ENCODE peak calls at places on chromosomes 16 and 17, in eight cellular contexts. One of them, this sample, is unnamed.

GRCh38 chr16:60217787-60218186 is 1483.7 kb upstream of the GOT2 start:
- DNase-seq in Peyer's patch: no peak
- DNase-seq in thyroid gland: no peak
- DNase-seq in ovary: no peak
- DNase-seq in adrenal gland: no peak
- DNase-seq in A549: no peak
- DNase-seq in body of pancreas: no peak
- DNase-seq in right lobe of liver: no peak
- DNase-seq in this sample: no peak

GRCh38 chr16:20899503-20900298 is 457 bp downstream of the DCUN1D3 start:
- DNase-seq in Peyer's patch: no peak
- DNase-seq in thyroid gland: no peak
- DNase-seq in ovary: no peak
- DNase-seq in adrenal gland: peak
- DNase-seq in A549: peak
- DNase-seq in body of pancreas: no peak
- DNase-seq in right lobe of liver: peak
- DNase-seq in this sample: peak

GRCh38 chr17:31248986-31249385 is 48.1 kb downstream of the OMG start:
- DNase-seq in Peyer's patch: no peak
- DNase-seq in thyroid gland: no peak
- DNase-seq in ovary: no peak
- DNase-seq in adrenal gland: no peak
- DNase-seq in A549: no peak
- DNase-seq in body of pancreas: no peak
- DNase-seq in right lobe of liver: no peak
- DNase-seq in this sample: no peak

GRCh38 chr17:32503251-32504165 is 16.7 kb downstream of the CDK5R1 start:
- DNase-seq in Peyer's patch: peak
- DNase-seq in thyroid gland: no peak
- DNase-seq in ovary: no peak
- DNase-seq in adrenal gland: no peak
- DNase-seq in A549: no peak
- DNase-seq in body of pancreas: no peak
- DNase-seq in right lobe of liver: no peak
- DNase-seq in this sample: no peak

GRCh38 chr16:57529324-57530103 is 6.9 kb downstream of the CCDC102A start:
- DNase-seq in Peyer's patch: no peak
- DNase-seq in thyroid gland: no peak
- DNase-seq in ovary: peak
- DNase-seq in adrenal gland: no peak
- DNase-seq in A549: no peak
- DNase-seq in body of pancreas: no peak
- DNase-seq in right lobe of liver: peak
- DNase-seq in this sample: no peak

GRCh38 chr17:71115669-71115972 is 946.3 kb downstream of the KCNJ2 start:
- DNase-seq in Peyer's patch: no peak
- DNase-seq in thyroid gland: no peak
- DNase-seq in ovary: no peak
- DNase-seq in adrenal gland: no peak
- DNase-seq in A549: no peak
- DNase-seq in body of pancreas: no peak
- DNase-seq in right lobe of liver: no peak
- DNase-seq in this sample: no peak

GRCh38 chr17:66829386-66829864 is 5.5 kb upstream of the CACNG5 start:
- DNase-seq in Peyer's patch: no peak
- DNase-seq in thyroid gland: peak
- DNase-seq in ovary: peak
- DNase-seq in adrenal gland: peak
- DNase-seq in A549: peak
- DNase-seq in body of pancreas: peak
- DNase-seq in right lobe of liver: no peak
- DNase-seq in this sample: peak

GRCh38 chr16:15404792-15405191 is 9.2 kb downstream of the MPV17L start:
- DNase-seq in Peyer's patch: no peak
- DNase-seq in thyroid gland: no peak
- DNase-seq in ovary: peak
- DNase-seq in adrenal gland: no peak
- DNase-seq in A549: peak
- DNase-seq in body of pancreas: no peak
- DNase-seq in right lobe of liver: peak
- DNase-seq in this sample: peak

GRCh38 chr16:73288435-73288834 is 240.5 kb upstream of the ZFHX3 start:
- DNase-seq in Peyer's patch: no peak
- DNase-seq in thyroid gland: no peak
- DNase-seq in ovary: no peak
- DNase-seq in adrenal gland: no peak
- DNase-seq in A549: no peak
- DNase-seq in body of pancreas: no peak
- DNase-seq in right lobe of liver: no peak
- DNase-seq in this sample: no peak

GRCh38 chr17:39631403-39631802 is 4.7 kb downstream of the PPP1R1B start:
- DNase-seq in Peyer's patch: no peak
- DNase-seq in thyroid gland: no peak
- DNase-seq in ovary: no peak
- DNase-seq in adrenal gland: no peak
- DNase-seq in A549: no peak
- DNase-seq in body of pancreas: peak
- DNase-seq in right lobe of liver: no peak
- DNase-seq in this sample: no peak

GRCh38 chr16:69311533-69312388 is 611 bp downstream of the VPS4A start:
- DNase-seq in Peyer's patch: peak
- DNase-seq in thyroid gland: peak
- DNase-seq in ovary: no peak
- DNase-seq in adrenal gland: no peak
- DNase-seq in A549: peak
- DNase-seq in body of pancreas: peak
- DNase-seq in right lobe of liver: peak
- DNase-seq in this sample: peak

GRCh38 chr16:49822649-49823370 is 33.1 kb downstream of the ZNF423 start:
- DNase-seq in Peyer's patch: no peak
- DNase-seq in thyroid gland: no peak
- DNase-seq in ovary: no peak
- DNase-seq in adrenal gland: no peak
- DNase-seq in A549: no peak
- DNase-seq in body of pancreas: no peak
- DNase-seq in right lobe of liver: no peak
- DNase-seq in this sample: no peak

DNA sequence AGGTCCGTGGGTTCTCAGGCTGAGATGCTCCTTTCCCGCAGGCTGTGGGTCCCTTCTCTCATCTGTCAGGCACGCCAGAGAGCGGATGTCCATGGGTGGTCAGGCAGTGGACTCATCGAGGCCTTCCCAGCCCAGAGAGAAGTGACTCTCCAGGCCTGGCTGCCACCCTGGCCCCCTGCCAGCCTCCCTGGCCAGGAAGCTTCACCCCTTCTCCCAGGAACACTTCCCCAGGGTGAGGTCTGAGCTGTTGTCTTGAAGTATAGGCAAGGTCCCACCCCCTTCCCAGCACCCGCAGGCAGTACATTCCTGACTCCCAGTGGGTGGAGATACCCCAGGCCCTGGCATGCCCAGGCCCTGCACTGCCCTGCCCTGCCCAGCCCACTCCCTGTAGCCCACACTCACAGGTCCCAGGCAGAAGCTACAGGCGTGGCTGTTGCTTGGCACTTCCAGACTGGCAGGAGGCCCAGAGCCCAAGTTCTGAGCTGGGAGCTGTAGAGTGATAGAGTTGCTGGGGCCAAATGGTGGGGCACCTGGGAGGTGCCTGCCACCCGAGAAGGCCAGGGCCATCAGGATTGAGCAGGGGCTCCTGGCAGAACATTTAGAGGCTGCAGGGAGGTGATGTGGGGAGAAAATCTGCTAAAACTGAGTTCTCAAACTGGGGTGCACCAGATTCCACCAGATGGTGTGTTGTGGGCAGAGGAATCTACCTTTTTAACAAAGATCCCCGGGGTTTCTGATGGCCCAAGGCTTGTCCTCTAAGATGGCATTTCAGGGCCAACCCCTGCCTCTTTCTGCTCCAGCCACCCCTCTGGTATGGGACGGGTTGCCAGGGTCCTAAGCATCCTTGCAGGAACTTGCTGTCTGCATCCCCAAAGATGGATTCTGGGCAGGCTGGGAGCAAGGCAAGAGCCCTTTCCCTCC is 6.7 kb downstream of the ITGA3 start:
- DNase-seq in Peyer's patch: no peak
- DNase-seq in thyroid gland: peak
- DNase-seq in ovary: peak
- DNase-seq in adrenal gland: peak
- DNase-seq in A549: peak
- DNase-seq in body of pancreas: peak
- DNase-seq in right lobe of liver: no peak
- DNase-seq in this sample: peak
- H3K4me3 ChIP-seq in Peyer's patch: no peak
- H3K4me3 ChIP-seq in thyroid gland: no peak
- H3K4me3 ChIP-seq in ovary: no peak
- H3K4me3 ChIP-seq in adrenal gland: no peak
- H3K4me3 ChIP-seq in A549: peak
- H3K4me3 ChIP-seq in body of pancreas: no peak
- H3K4me3 ChIP-seq in right lobe of liver: no peak
- H3K4me3 ChIP-seq in this sample: no peak

DNA sequence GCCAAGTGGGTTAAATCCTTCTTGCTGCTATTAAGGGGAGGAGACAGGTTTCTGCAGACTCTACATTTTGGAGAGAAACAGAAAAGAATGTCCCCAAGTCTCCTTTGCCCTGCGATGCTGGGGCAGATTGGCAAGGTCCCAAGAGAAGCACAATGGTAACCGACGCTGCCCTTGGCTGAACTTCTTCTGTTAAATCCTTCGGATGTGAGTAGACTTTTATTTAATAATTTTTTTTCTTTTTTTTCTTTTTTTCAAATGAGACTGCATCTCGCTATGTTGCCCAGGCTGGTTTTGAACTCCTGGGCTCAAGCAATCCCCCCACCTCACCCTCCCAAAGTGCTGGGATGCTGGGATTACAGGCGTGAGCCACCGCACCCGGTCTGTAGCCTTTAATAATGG is 13.9 kb downstream of the ATP5PD start:
- DNase-seq in Peyer's patch: no peak
- DNase-seq in thyroid gland: peak
- DNase-seq in ovary: peak
- DNase-seq in adrenal gland: peak
- DNase-seq in A549: peak
- DNase-seq in body of pancreas: peak
- DNase-seq in right lobe of liver: no peak
- DNase-seq in this sample: peak
- H3K27ac ChIP-seq in Peyer's patch: peak
- H3K27ac ChIP-seq in thyroid gland: no peak
- H3K27ac ChIP-seq in ovary: peak
- H3K27ac ChIP-seq in adrenal gland: peak
- H3K27ac ChIP-seq in A549: peak
- H3K27ac ChIP-seq in body of pancreas: no peak
- H3K27ac ChIP-seq in right lobe of liver: no peak
- H3K27ac ChIP-seq in this sample: peak

GRCh38 chr17:6651483-6652452 is at the start of the genes C17orf100 and MED31:
- DNase-seq in Peyer's patch: peak
- DNase-seq in thyroid gland: peak
- DNase-seq in ovary: peak
- DNase-seq in adrenal gland: peak
- DNase-seq in A549: peak
- DNase-seq in body of pancreas: peak
- DNase-seq in right lobe of liver: peak
- DNase-seq in this sample: peak
- TF ChIP-seq POLR2A in Peyer's patch: peak
- TF ChIP-seq POLR2A in thyroid gland: peak
- TF ChIP-seq POLR2A in ovary: peak
- TF ChIP-seq POLR2A in adrenal gland: peak
- TF ChIP-seq POLR2A in A549: peak
- TF ChIP-seq POLR2A in body of pancreas: peak
- TF ChIP-seq POLR2A in right lobe of liver: peak
- TF ChIP-seq POLR2A in this sample: peak

GRCh38 chr17:4899341-4900230 is at the start of gene C17orf107:
- DNase-seq in Peyer's patch: peak
- DNase-seq in thyroid gland: peak
- DNase-seq in ovary: peak
- DNase-seq in adrenal gland: peak
- DNase-seq in A549: no peak
- DNase-seq in body of pancreas: peak
- DNase-seq in right lobe of liver: peak
- DNase-seq in this sample: peak

GRCh38 chr17:4901648-4902344 is 1.1 kb downstream of the CHRNE start:
- DNase-seq in Peyer's patch: no peak
- DNase-seq in thyroid gland: no peak
- DNase-seq in ovary: peak
- DNase-seq in adrenal gland: peak
- DNase-seq in A549: no peak
- DNase-seq in body of pancreas: peak
- DNase-seq in right lobe of liver: no peak
- DNase-seq in this sample: peak

GRCh38 chr17:4898927-4899326 is 409 bp upstream of the C17orf107 start:
- DNase-seq in Peyer's patch: no peak
- DNase-seq in thyroid gland: no peak
- DNase-seq in ovary: peak
- DNase-seq in adrenal gland: no peak
- DNase-seq in A549: no peak
- DNase-seq in body of pancreas: no peak
- DNase-seq in right lobe of liver: no peak
- DNase-seq in this sample: no peak

GRCh38 chr17:4901108-4901647 is 1.7 kb downstream of the CHRNE start:
- DNase-seq in Peyer's patch: no peak
- DNase-seq in thyroid gland: no peak
- DNase-seq in ovary: no peak
- DNase-seq in adrenal gland: no peak
- DNase-seq in A549: no peak
- DNase-seq in body of pancreas: no peak
- DNase-seq in right lobe of liver: no peak
- DNase-seq in this sample: no peak

GRCh38 chr17:4900231-4901107 is 1.1 kb downstream of the C17orf107 start:
- DNase-seq in Peyer's patch: peak
- DNase-seq in thyroid gland: peak
- DNase-seq in ovary: peak
- DNase-seq in adrenal gland: no peak
- DNase-seq in A549: no peak
- DNase-seq in body of pancreas: no peak
- DNase-seq in right lobe of liver: no peak
- DNase-seq in this sample: no peak
- H3K4me3 ChIP-seq in Peyer's patch: peak
- H3K4me3 ChIP-seq in thyroid gland: no peak
- H3K4me3 ChIP-seq in ovary: peak
- H3K4me3 ChIP-seq in adrenal gland: no peak
- H3K4me3 ChIP-seq in A549: no peak
- H3K4me3 ChIP-seq in body of pancreas: no peak
- H3K4me3 ChIP-seq in right lobe of liver: peak
- H3K4me3 ChIP-seq in this sample: peak

This sample was measured in testis.